ENCODE peak calls at places on chromosomes 3 and 15, in eight cellular contexts. K is germinal center, M is HFF-Myc, N is mammary epithelial cell, E is HFFc6, D is astrocyte of the spinal cord, W is occipital lobe, H is COLO829. Z is an unnamed sample.

GRCh38 chr3:171806200-171807128 is 3.8 kb downstream of the PLD1 start:
- DNase-seq in W (no peak), H (no peak), E (peak; percentile 66), D (peak; percentile 83), N (peak; percentile 86), M (peak; percentile 84), K (no peak), Z (no peak)

GRCh38 chr15:82621970-82622369 is 25.2 kb downstream of the CPEB1 start:
- DNase-seq in D (no peak), N (no peak), M (no peak), E (no peak), K (no peak), H (no peak), W (no peak), Z (no peak)

GRCh38 chr15:48936666-48937065 is 27.1 kb downstream of the SHC4 start:
- DNase-seq in K (no peak), M (no peak), D (peak; percentile 76), E (peak; percentile 84), H (no peak), W (no peak), N (no peak), Z (no peak)

GRCh38 chr3:137764563-137765309 is 621 bp downstream of the SOX14 start:
- DNase-seq in H (no peak), W (no peak), E (no peak), D (no peak), K (no peak), M (no peak), N (no peak), Z (no peak)

GRCh38 chr3:69353492-69353891 is 32.4 kb downstream of the FRMD4B start:
- DNase-seq in W (no peak), H (no peak), D (no peak), E (no peak), K (no peak), M (no peak), N (no peak), Z (no peak)

GRCh38 chr3:10709110-10709781 is 106.8 kb upstream of the SLC6A11 start:
- DNase-seq in D (no peak), E (no peak), M (no peak), K (no peak), H (no peak), N (no peak), W (no peak), Z (no peak)

GRCh38 chr15:85973584-85974347 is 105.9 kb upstream of the AGBL1 start:
- DNase-seq in W (no peak), E (no peak), M (no peak), D (no peak), N (no peak), K (no peak), H (no peak), Z (no peak)

GRCh38 chr3:100968908-100969556 is 24.2 kb downstream of the ABI3BP start:
- DNase-seq in E (no peak), H (no peak), D (no peak), W (no peak), N (no peak), M (no peak), K (no peak), Z (no peak)

GRCh38 chr15:56537881-56538280 is 72.9 kb upstream of the MNS1 start:
- DNase-seq in M (no peak), D (no peak), H (no peak), E (no peak), K (no peak), N (no peak), W (no peak), Z (peak; percentile 91)

GRCh38 chr3:50374363-50375108 is 15.2 kb upstream of the TMEM115 start:
- DNase-seq in E (no peak), K (no peak), D (no peak), M (no peak), H (no peak), W (no peak), N (no peak), Z (no peak)

GRCh38 chr3:104244680-104245079 is 1122.0 kb upstream of the ALCAM start:
- DNase-seq in D (no peak), K (no peak), E (no peak), M (no peak), H (no peak), N (no peak), W (no peak), Z (no peak)

GRCh38 chr3:71425491-71426071 is 157.9 kb downstream of the FOXP1 start:
- DNase-seq in D (peak; percentile 97), W (no peak), M (peak; percentile 40), N (peak; percentile 96), K (no peak), H (peak; percentile 37), E (peak; percentile 59), Z (no peak)